ENCODE peak calls at places on chromosomes 16 and 17, in eight cellular contexts. U is fibroblast of lung, Z is keratinocyte, N is GM23248, S is mammary epithelial cell, I is Karpas-422, R is HCT116, K is neuronal stem cell. F is an unnamed sample.
A peak's percentile ranks its signal among the peaks of the same experiment; 100 is the strongest.

GRCh38 chr16:87445486-87445885 is 47.3 kb downstream of the ZCCHC14 start:
- DNase-seq in U (peak; percentile 80), Z (no peak), N (peak; percentile 10), S (no peak), I (no peak), R (no peak), K (no peak), F (no peak)

GRCh38 chr17:34146440-34147043 is 108.5 kb upstream of the CCL2 start:
- DNase-seq in U (no peak), Z (peak; percentile 13), N (no peak), S (no peak), I (peak; percentile 82), R (no peak), K (peak; percentile 27), F (peak; percentile 74)

GRCh38 chr17:17077861-17078732 is 35.8 kb downstream of the MPRIP start:
- DNase-seq in U (no peak), Z (no peak), N (no peak), S (no peak), I (no peak), R (no peak), K (no peak), F (no peak)

GRCh38 chr16:80984124-80984892 is 22.4 kb downstream of the CMC2 start:
- DNase-seq in U (no peak), Z (no peak), N (no peak), S (no peak), I (no peak), R (no peak), K (no peak), F (no peak)

GRCh38 chr16:79656537-79657115 is 56.1 kb upstream of the MAF start:
- DNase-seq in U (no peak), Z (no peak), N (no peak), S (no peak), I (no peak), R (no peak), K (no peak), F (no peak)

GRCh38 chr16:28925386-28926228 is 569 bp upstream of the RABEP2 start:
- DNase-seq in U (peak; percentile 78), Z (peak; percentile 38), N (peak; percentile 81), S (peak; percentile 80), I (peak; percentile 95), R (peak; percentile 54), K (no peak), F (peak; percentile 67)

GRCh38 chr17:55540414-55541091 is 29.3 kb upstream of the SMIM36 start:
- DNase-seq in U (peak; percentile 81), Z (peak; percentile 5), N (peak; percentile 86), S (peak; percentile 63), I (no peak), R (no peak), K (no peak), F (no peak)

GRCh38 chr17:2214047-2214717 is 89.4 kb downstream of the SMG6 start:
- DNase-seq in U (peak; percentile 95), Z (no peak), N (peak; percentile 97), S (no peak), I (no peak), R (no peak), K (no peak), F (no peak)

GRCh38 chr17:80791758-80792284 is 199.8 kb upstream of the CHMP6 start:
- DNase-seq in U (peak; percentile 97), Z (peak; percentile 75), N (peak; percentile 97), S (peak; percentile 82), I (no peak), R (peak; percentile 99), K (no peak), F (no peak)

DNA sequence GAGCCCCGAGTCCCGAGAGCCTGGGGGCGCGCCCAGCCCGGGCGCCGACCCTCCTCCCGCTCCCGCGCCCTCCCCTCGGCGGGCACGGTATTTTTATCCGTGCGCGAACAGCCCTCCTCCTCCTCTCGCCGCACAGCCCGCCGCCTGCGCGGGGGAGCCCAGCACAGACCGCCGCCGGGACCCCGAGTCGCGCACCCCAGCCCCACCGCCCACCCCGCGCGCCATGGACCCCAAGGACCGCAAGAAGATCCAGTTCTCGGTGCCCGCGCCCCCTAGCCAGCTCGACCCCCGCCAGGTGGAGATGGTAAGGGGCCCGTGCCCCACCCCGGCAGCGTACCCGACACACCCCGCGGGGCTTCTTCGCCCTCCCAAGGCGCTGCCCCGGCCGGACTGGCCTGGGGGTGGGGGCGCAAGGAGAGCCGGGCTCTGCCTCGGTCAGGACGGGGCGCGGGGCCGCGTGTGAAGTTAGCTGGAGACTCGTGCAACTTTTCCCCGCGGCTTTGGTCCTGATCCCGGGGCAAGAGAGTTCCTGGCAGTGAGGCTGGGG is 491 bp downstream of the PPP1R1B start:
- DNase-seq in U (no peak), Z (no peak), N (no peak), S (no peak), I (no peak), R (no peak), K (no peak), F (no peak)
- H3K27ac ChIP-seq in U (no peak overlapping the region), Z (no peak overlapping the region), N (no peak overlapping the region), S (no peak overlapping the region), I (no peak overlapping the region), R (no peak overlapping the region), K (no peak overlapping the region), F (no peak overlapping the region)

DNA sequence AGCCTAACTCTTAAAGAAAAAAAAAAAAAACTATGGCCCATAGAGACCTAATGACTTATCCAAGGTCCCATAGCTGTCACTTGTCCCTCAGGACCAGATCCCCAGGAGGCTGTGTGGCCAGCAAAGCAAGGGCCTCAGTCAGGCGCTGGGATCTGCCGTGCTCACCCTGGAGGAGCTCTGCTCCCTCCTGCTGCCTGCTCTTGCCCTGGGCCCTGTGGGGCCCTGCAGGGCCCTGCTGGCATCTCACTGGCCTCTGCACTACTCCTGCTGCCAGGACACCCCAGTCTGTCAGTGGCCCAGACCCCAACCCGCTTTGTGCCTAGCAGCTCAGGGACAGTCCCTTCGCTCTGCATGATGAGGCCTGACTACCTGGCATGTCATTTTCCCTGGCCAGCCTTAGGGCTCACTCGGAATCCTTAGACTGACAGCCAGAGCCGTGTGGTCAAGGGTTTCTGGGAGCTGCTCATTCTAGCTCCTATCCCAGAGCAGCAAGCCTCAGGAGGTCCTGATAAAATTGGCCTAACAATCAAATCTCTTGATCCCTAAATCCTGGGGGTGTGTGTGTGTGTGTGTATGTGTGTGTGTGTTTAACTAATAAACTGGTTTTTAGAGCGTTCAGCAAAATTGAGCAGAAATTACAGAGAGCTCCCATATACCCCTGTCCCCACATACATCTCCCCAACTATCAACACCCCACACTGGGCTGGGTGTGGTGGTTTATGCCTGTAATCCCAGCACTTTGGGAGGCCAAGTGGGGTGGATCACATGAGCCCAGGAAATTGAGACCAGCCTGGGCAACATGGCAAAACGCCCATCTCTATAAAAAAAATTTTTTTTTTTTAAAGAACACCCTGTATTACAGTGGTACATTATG is 21.7 kb downstream of the KATNIP start:
- DNase-seq in U (no peak), Z (no peak), N (peak; percentile 12), S (no peak), I (no peak), R (no peak), K (no peak), F (no peak)
- H3K4me3 ChIP-seq in U (no peak overlapping the region), Z (no peak overlapping the region), N (no peak overlapping the region), S (no peak overlapping the region), I (no peak overlapping the region), R (no peak overlapping the region), K (no peak overlapping the region), F (no peak overlapping the region)

GRCh38 chr16:1890701-1891035 is 18.7 kb upstream of the MEIOB start:
- DNase-seq in U (no peak), Z (no peak), N (no peak), S (no peak), I (no peak), R (no peak), K (no peak), F (no peak)

GRCh38 chr16:1887711-1888354 is 15.9 kb upstream of the MEIOB start:
- DNase-seq in U (no peak), Z (no peak), N (no peak), S (no peak), I (no peak), R (no peak), K (no peak), F (no peak)

GRCh38 chr16:1884889-1885288 is 12.9 kb upstream of the MEIOB start:
- DNase-seq in U (no peak), Z (no peak), N (no peak), S (no peak), I (no peak), R (no peak), K (no peak), F (no peak)

GRCh38 chr16:1895068-1895467 is 23.1 kb upstream of the MEIOB start:
- DNase-seq in U (no peak), Z (no peak), N (no peak), S (no peak), I (no peak), R (no peak), K (no peak), F (no peak)

DNA sequence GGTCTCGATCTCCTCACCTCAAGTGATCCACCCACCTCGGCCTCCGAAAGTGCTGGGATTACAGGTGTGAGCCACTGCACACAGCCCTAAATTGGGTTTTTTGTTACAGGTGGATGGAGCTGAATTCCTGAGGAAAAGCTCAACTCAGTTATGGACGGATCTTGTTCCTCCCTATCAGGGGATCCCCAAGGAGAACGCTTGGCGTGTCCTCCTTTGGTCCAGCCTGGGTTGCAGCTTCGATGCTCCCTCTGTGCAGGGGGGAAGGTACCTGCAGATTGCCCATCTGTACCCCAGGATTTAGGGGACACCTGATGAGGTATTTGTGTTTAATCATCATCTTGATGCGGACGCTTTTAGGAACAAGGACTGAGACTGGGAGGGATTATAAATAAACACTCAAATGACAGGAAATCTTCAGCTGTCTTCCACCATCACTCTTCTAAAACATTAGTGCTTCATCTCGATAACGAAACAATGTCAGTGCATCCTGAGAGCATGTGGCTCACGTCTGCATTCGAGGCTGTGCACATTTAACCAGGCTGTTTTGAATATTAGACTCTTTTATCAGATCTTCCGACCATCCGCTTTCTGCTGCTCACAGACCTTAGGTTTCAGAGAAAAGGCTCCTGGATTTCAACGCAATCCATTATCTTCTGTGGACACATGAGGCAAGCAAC is 18.2 kb upstream of the MEIOB start:
- DNase-seq in U (no peak), Z (no peak), N (no peak), S (no peak), I (no peak), R (no peak), K (no peak), F (no peak)
- H2AFZ ChIP-seq in U (no peak overlapping the region), Z (no peak overlapping the region), N (no peak overlapping the region), S (no peak overlapping the region), I (no peak overlapping the region), R (no peak overlapping the region), K (no peak overlapping the region), F (peak overlapping the region; percentile 30)

GRCh38 chr17:29149431-29150064 is 30.6 kb downstream of the MYO18A start:
- DNase-seq in U (no peak), Z (peak; percentile 87), N (peak; percentile 38), S (peak; percentile 87), I (no peak), R (no peak), K (no peak), F (no peak)

GRCh38 chr17:29151567-29151966 is 28.6 kb downstream of the MYO18A start:
- DNase-seq in U (peak; percentile 77), Z (peak; percentile 60), N (peak; percentile 66), S (peak; percentile 79), I (no peak), R (peak; percentile 70), K (no peak), F (no peak)

GRCh38 chr17:29148790-29149430 is 31.3 kb downstream of the MYO18A start:
- DNase-seq in U (peak; percentile 87), Z (peak; percentile 66), N (peak; percentile 94), S (peak; percentile 84), I (peak; percentile 98), R (peak; percentile 85), K (peak; percentile 94), F (peak; percentile 92)

GRCh38 chr17:29148257-29148789 is 31.9 kb downstream of the MYO18A start:
- DNase-seq in U (no peak), Z (no peak), N (no peak), S (no peak), I (no peak), R (no peak), K (no peak), F (peak; percentile 24)

GRCh38 chr17:29150191-29150590 is 30.0 kb downstream of the MYO18A start:
- DNase-seq in U (no peak), Z (peak; percentile 86), N (no peak), S (peak; percentile 87), I (no peak), R (no peak), K (no peak), F (no peak)
- H3K27ac ChIP-seq in U (no peak overlapping the region), Z (peak overlapping the region; percentile 89), N (no peak overlapping the region), S (peak overlapping the region; percentile 93), I (no peak overlapping the region), R (peak overlapping the region; percentile 81), K (no peak overlapping the region), F (no peak overlapping the region)

F was measured in MM.1S.